ENCODE peak calls at places on chromosomes 7 and 10, in four cellular contexts. Z, K, Y and B are unnamed samples.

GRCh38 chr7:28037220-28038010 is 143.2 kb downstream of the JAZF1 start:
- DNase-seq in Z (no peak), K (no peak), Y (peak), B (no peak)

GRCh38 chr10:35251373-35252100 is 84.8 kb upstream of the CCNY start:
- DNase-seq in Z (no peak), K (no peak), Y (no peak), B (no peak)

GRCh38 chr7:12089951-12090756 is 120.9 kb upstream of the TMEM106B start:
- DNase-seq in Z (no peak), K (no peak), Y (no peak), B (no peak)

GRCh38 chr7:55572378-55573233 is at the start of gene VOPP1:
- DNase-seq in Z (peak), K (peak), Y (no peak), B (no peak)

GRCh38 chr10:98167191-98167590 is 32.7 kb downstream of the R3HCC1L start:
- DNase-seq in Z (no peak), K (no peak), Y (no peak), B (no peak)

GRCh38 chr10:48526371-48526821 is 78.5 kb downstream of the ARHGAP22 start:
- DNase-seq in Z (no peak), K (no peak), Y (peak), B (no peak)

GRCh38 chr10:79496896-79497295 is 15.4 kb upstream of the EIF5AL1 start:
- DNase-seq in Z (no peak), K (no peak), Y (no peak), B (no peak)

GRCh38 chr10:32417906-32418547 is 27.9 kb upstream of the CCDC7 start:
- DNase-seq in Z (peak), K (no peak), Y (peak), B (no peak)

GRCh38 chr10:68096913-68097509 is 12.3 kb upstream of the MYPN start:
- DNase-seq in Z (peak), K (no peak), Y (peak), B (no peak)

GRCh38 chr7:19248681-19249080 is 103.5 kb upstream of the FERD3L start:
- DNase-seq in Z (no peak), K (no peak), Y (no peak), B (no peak)

GRCh38 chr7:72405389-72405788 is 6.7 kb downstream of the CALN1 start:
- DNase-seq in Z (peak), K (no peak), Y (no peak), B (no peak)

GRCh38 chr10:73774637-73775036 is 7.2 kb upstream of the CHCHD1 start:
- DNase-seq in Z (no peak), K (no peak), Y (no peak), B (no peak)

GRCh38 chr10:26361946-26362345 is 76.2 kb upstream of the APBB1IP start:
- DNase-seq in Z (peak), K (no peak), Y (no peak), B (no peak)

GRCh38 chr10:72243822-72244437 is 27.9 kb upstream of the ASCC1 start:
- DNase-seq in Z (peak), K (no peak), Y (peak), B (no peak)

GRCh38 chr10:95438781-95439180 is 122.4 kb downstream of the SORBS1 start:
- DNase-seq in Z (no peak), K (no peak), Y (no peak), B (no peak)

GRCh38 chr7:104643587-104644217 is 315.3 kb downstream of the LHFPL3 start:
- DNase-seq in Z (peak), K (no peak), Y (no peak), B (no peak)

GRCh38 chr7:17297243-17297642 is 1.2 kb upstream of the AHR start:
- DNase-seq in Z (peak), K (no peak), Y (no peak), B (no peak)

GRCh38 chr7:69819306-69819705 is 221.0 kb downstream of the AUTS2 start:
- DNase-seq in Z (no peak), K (no peak), Y (no peak), B (no peak)

GRCh38 chr10:102710604-102711003 is 3.6 kb downstream of the ARL3 start:
- DNase-seq in Z (no peak), K (no peak), Y (peak), B (no peak)

GRCh38 chr7:126659124-126659523 is 593.6 kb downstream of the GRM8 start:
- DNase-seq in Z (no peak), K (no peak), Y (no peak), B (no peak)

GRCh38 chr10:79242620-79243152 is 104.6 kb upstream of the PPIF start:
- DNase-seq in Z (peak), K (peak), Y (peak), B (no peak)

GRCh38 chr10:118840776-118841468 is 86.2 kb upstream of the CACUL1 start:
- DNase-seq in Z (no peak), K (no peak), Y (no peak), B (no peak)

GRCh38 chr10:112981553-112981952 is 31.5 kb downstream of the TCF7L2 start:
- DNase-seq in Z (no peak), K (no peak), Y (no peak), B (no peak)

GRCh38 chr7:1669954-1670893 is at the start of gene ELFN1:
- DNase-seq in Z (no peak), K (no peak), Y (no peak), B (no peak)

GRCh38 chr10:35843524-35844171 is 201.6 kb upstream of the FZD8 start:
- DNase-seq in Z (no peak), K (no peak), Y (no peak), B (no peak)

GRCh38 chr10:561721-562120 is 127.7 kb downstream of the DIP2C start:
- DNase-seq in Z (no peak), K (peak), Y (no peak), B (no peak)

GRCh38 chr7:157278791-157279678 is 57.8 kb upstream of the DNAJB6 start:
- DNase-seq in Z (no peak), K (no peak), Y (no peak), B (no peak)

GRCh38 chr10:81116990-81117389 is 579.3 kb downstream of the SH2D4B start:
- DNase-seq in Z (no peak), K (no peak), Y (no peak), B (no peak)

GRCh38 chr10:8396675-8397074 is 342.2 kb downstream of the GATA3 start:
- DNase-seq in Z (no peak), K (no peak), Y (no peak), B (no peak)

GRCh38 chr7:83849135-83849534 is 200.2 kb upstream of the SEMA3E start:
- DNase-seq in Z (no peak), K (no peak), Y (peak), B (no peak)

GRCh38 chr7:155208681-155209477 is 88.8 kb upstream of the INSIG1 start:
- DNase-seq in Z (no peak), K (no peak), Y (no peak), B (no peak)

GRCh38 chr10:34801066-34801738 is 13.9 kb downstream of the PARD3 start:
- DNase-seq in Z (no peak), K (no peak), Y (no peak), B (no peak)

GRCh38 chr10:115167716-115168115 is 74.6 kb downstream of the ATRNL1 start:
- DNase-seq in Z (no peak), K (no peak), Y (no peak), B (no peak)

GRCh38 chr10:48455392-48456151 is 149.1 kb downstream of the MAPK8 start:
- DNase-seq in Z (no peak), K (no peak), Y (no peak), B (no peak)

GRCh38 chr7:141941075-141941474 is 5.7 kb downstream of the CLEC5A start:
- DNase-seq in Z (no peak), K (no peak), Y (no peak), B (no peak)